ENCODE peak calls at places on chromosome 7, in six cellular contexts. One of them, this sample, is unnamed.

GRCh38 chr7:140003913-140004382 is 58.8 kb downstream of the PARP12 start:
- DNase-seq in endothelial cell: peak
- DNase-seq in NCI-H460: peak
- DNase-seq in RWPE2: no peak
- DNase-seq in right lobe of liver: no peak
- DNase-seq in stimulated activated CD4-positive, alpha-beta T cell treated with anti-CD3 and anti-CD28 coated beads, Interleukin-1b, Interleukin-23, amount 100 ng/mL, for 48 hours: peak
- DNase-seq in this sample: peak

GRCh38 chr7:17521437-17521836 is 223.0 kb downstream of the AHR start:
- DNase-seq in stimulated activated CD4-positive, alpha-beta T cell treated with anti-CD3 and anti-CD28 coated beads, Interleukin-1b, Interleukin-23, amount 100 ng/mL, for 48 hours: no peak
- DNase-seq in NCI-H460: no peak
- DNase-seq in right lobe of liver: no peak
- DNase-seq in endothelial cell: no peak
- DNase-seq in RWPE2: no peak
- DNase-seq in this sample: peak

GRCh38 chr7:159158888-159159405 is 14.3 kb upstream of the VIPR2 start:
- DNase-seq in stimulated activated CD4-positive, alpha-beta T cell treated with anti-CD3 and anti-CD28 coated beads, Interleukin-1b, Interleukin-23, amount 100 ng/mL, for 48 hours: no peak
- DNase-seq in RWPE2: no peak
- DNase-seq in endothelial cell: no peak
- DNase-seq in right lobe of liver: no peak
- DNase-seq in NCI-H460: no peak
- DNase-seq in this sample: no peak

GRCh38 chr7:70082026-70082655 is 483.9 kb downstream of the AUTS2 start:
- DNase-seq in right lobe of liver: no peak
- DNase-seq in NCI-H460: no peak
- DNase-seq in stimulated activated CD4-positive, alpha-beta T cell treated with anti-CD3 and anti-CD28 coated beads, Interleukin-1b, Interleukin-23, amount 100 ng/mL, for 48 hours: no peak
- DNase-seq in RWPE2: no peak
- DNase-seq in endothelial cell: no peak
- DNase-seq in this sample: no peak

GRCh38 chr7:10483671-10484070 is 490.0 kb upstream of the PHF14 start:
- DNase-seq in right lobe of liver: no peak
- DNase-seq in stimulated activated CD4-positive, alpha-beta T cell treated with anti-CD3 and anti-CD28 coated beads, Interleukin-1b, Interleukin-23, amount 100 ng/mL, for 48 hours: no peak
- DNase-seq in RWPE2: no peak
- DNase-seq in NCI-H460: no peak
- DNase-seq in endothelial cell: no peak
- DNase-seq in this sample: peak

GRCh38 chr7:159272739-159273138 is 128.1 kb upstream of the VIPR2 start:
- DNase-seq in right lobe of liver: no peak
- DNase-seq in endothelial cell: no peak
- DNase-seq in NCI-H460: no peak
- DNase-seq in RWPE2: no peak
- DNase-seq in stimulated activated CD4-positive, alpha-beta T cell treated with anti-CD3 and anti-CD28 coated beads, Interleukin-1b, Interleukin-23, amount 100 ng/mL, for 48 hours: no peak
- DNase-seq in this sample: no peak

GRCh38 chr7:31236868-31237267 is 103.7 kb downstream of the NEUROD6 start:
- DNase-seq in right lobe of liver: no peak
- DNase-seq in NCI-H460: no peak
- DNase-seq in endothelial cell: no peak
- DNase-seq in stimulated activated CD4-positive, alpha-beta T cell treated with anti-CD3 and anti-CD28 coated beads, Interleukin-1b, Interleukin-23, amount 100 ng/mL, for 48 hours: no peak
- DNase-seq in RWPE2: no peak
- DNase-seq in this sample: no peak

GRCh38 chr7:42492895-42493294 is 255.9 kb upstream of the GLI3 start:
- DNase-seq in endothelial cell: no peak
- DNase-seq in NCI-H460: no peak
- DNase-seq in stimulated activated CD4-positive, alpha-beta T cell treated with anti-CD3 and anti-CD28 coated beads, Interleukin-1b, Interleukin-23, amount 100 ng/mL, for 48 hours: no peak
- DNase-seq in RWPE2: no peak
- DNase-seq in right lobe of liver: no peak
- DNase-seq in this sample: no peak

GRCh38 chr7:84364708-84365107 is 170.1 kb upstream of the SEMA3A start:
- DNase-seq in RWPE2: no peak
- DNase-seq in stimulated activated CD4-positive, alpha-beta T cell treated with anti-CD3 and anti-CD28 coated beads, Interleukin-1b, Interleukin-23, amount 100 ng/mL, for 48 hours: no peak
- DNase-seq in right lobe of liver: no peak
- DNase-seq in NCI-H460: no peak
- DNase-seq in endothelial cell: no peak
- DNase-seq in this sample: peak

GRCh38 chr7:150368884-150369739 is 490 bp downstream of the REPIN1 start:
- DNase-seq in RWPE2: no peak
- DNase-seq in NCI-H460: peak
- DNase-seq in right lobe of liver: peak
- DNase-seq in stimulated activated CD4-positive, alpha-beta T cell treated with anti-CD3 and anti-CD28 coated beads, Interleukin-1b, Interleukin-23, amount 100 ng/mL, for 48 hours: peak
- DNase-seq in endothelial cell: peak
- DNase-seq in this sample: peak

GRCh38 chr7:71770269-71770907 is 638.4 kb downstream of the GALNT17 start:
- DNase-seq in RWPE2: no peak
- DNase-seq in right lobe of liver: no peak
- DNase-seq in endothelial cell: no peak
- DNase-seq in stimulated activated CD4-positive, alpha-beta T cell treated with anti-CD3 and anti-CD28 coated beads, Interleukin-1b, Interleukin-23, amount 100 ng/mL, for 48 hours: no peak
- DNase-seq in NCI-H460: no peak
- DNase-seq in this sample: no peak

GRCh38 chr7:140696024-140696678 is 357 bp upstream of the NDUFB2 start:
- DNase-seq in right lobe of liver: peak
- DNase-seq in endothelial cell: peak
- DNase-seq in NCI-H460: peak
- DNase-seq in RWPE2: peak
- DNase-seq in stimulated activated CD4-positive, alpha-beta T cell treated with anti-CD3 and anti-CD28 coated beads, Interleukin-1b, Interleukin-23, amount 100 ng/mL, for 48 hours: peak
- DNase-seq in this sample: peak

GRCh38 chr7:23191022-23191421 is 9.2 kb downstream of the NUP42 start:
- DNase-seq in right lobe of liver: no peak
- DNase-seq in RWPE2: no peak
- DNase-seq in NCI-H460: no peak
- DNase-seq in endothelial cell: no peak
- DNase-seq in stimulated activated CD4-positive, alpha-beta T cell treated with anti-CD3 and anti-CD28 coated beads, Interleukin-1b, Interleukin-23, amount 100 ng/mL, for 48 hours: no peak
- DNase-seq in this sample: no peak

GRCh38 chr7:49324707-49325106 is 400.4 kb downstream of the CDC14C start:
- DNase-seq in right lobe of liver: no peak
- DNase-seq in RWPE2: no peak
- DNase-seq in NCI-H460: no peak
- DNase-seq in stimulated activated CD4-positive, alpha-beta T cell treated with anti-CD3 and anti-CD28 coated beads, Interleukin-1b, Interleukin-23, amount 100 ng/mL, for 48 hours: no peak
- DNase-seq in endothelial cell: no peak
- DNase-seq in this sample: no peak

GRCh38 chr7:68238204-68238805 is 1241.7 kb downstream of the TYW1 start:
- DNase-seq in NCI-H460: no peak
- DNase-seq in right lobe of liver: no peak
- DNase-seq in endothelial cell: no peak
- DNase-seq in stimulated activated CD4-positive, alpha-beta T cell treated with anti-CD3 and anti-CD28 coated beads, Interleukin-1b, Interleukin-23, amount 100 ng/mL, for 48 hours: no peak
- DNase-seq in RWPE2: no peak
- DNase-seq in this sample: no peak

GRCh38 chr7:129522088-129522970 is 20.0 kb downstream of the SMKR1 start:
- DNase-seq in stimulated activated CD4-positive, alpha-beta T cell treated with anti-CD3 and anti-CD28 coated beads, Interleukin-1b, Interleukin-23, amount 100 ng/mL, for 48 hours: no peak
- DNase-seq in NCI-H460: no peak
- DNase-seq in endothelial cell: peak
- DNase-seq in RWPE2: no peak
- DNase-seq in right lobe of liver: no peak
- DNase-seq in this sample: no peak

GRCh38 chr7:94393251-94393758 is 1.4 kb upstream of the COL1A2 start:
- DNase-seq in right lobe of liver: no peak
- DNase-seq in stimulated activated CD4-positive, alpha-beta T cell treated with anti-CD3 and anti-CD28 coated beads, Interleukin-1b, Interleukin-23, amount 100 ng/mL, for 48 hours: no peak
- DNase-seq in NCI-H460: no peak
- DNase-seq in endothelial cell: no peak
- DNase-seq in RWPE2: no peak
- DNase-seq in this sample: no peak

GRCh38 chr7:6443372-6443941 is 4.3 kb downstream of the DAGLB start:
- DNase-seq in endothelial cell: no peak
- DNase-seq in stimulated activated CD4-positive, alpha-beta T cell treated with anti-CD3 and anti-CD28 coated beads, Interleukin-1b, Interleukin-23, amount 100 ng/mL, for 48 hours: no peak
- DNase-seq in NCI-H460: peak
- DNase-seq in right lobe of liver: no peak
- DNase-seq in RWPE2: no peak
- DNase-seq in this sample: peak

GRCh38 chr7:105009667-105010537 is 4.1 kb upstream of the KMT2E start:
- DNase-seq in stimulated activated CD4-positive, alpha-beta T cell treated with anti-CD3 and anti-CD28 coated beads, Interleukin-1b, Interleukin-23, amount 100 ng/mL, for 48 hours: no peak
- DNase-seq in right lobe of liver: no peak
- DNase-seq in NCI-H460: no peak
- DNase-seq in RWPE2: no peak
- DNase-seq in endothelial cell: no peak
- DNase-seq in this sample: no peak

GRCh38 chr7:127654404-127655392 is 2.7 kb downstream of the SND1 start:
- DNase-seq in endothelial cell: no peak
- DNase-seq in stimulated activated CD4-positive, alpha-beta T cell treated with anti-CD3 and anti-CD28 coated beads, Interleukin-1b, Interleukin-23, amount 100 ng/mL, for 48 hours: no peak
- DNase-seq in NCI-H460: no peak
- DNase-seq in RWPE2: no peak
- DNase-seq in right lobe of liver: no peak
- DNase-seq in this sample: no peak

GRCh38 chr7:141573511-141573910 is 22.3 kb downstream of the AGK start:
- DNase-seq in stimulated activated CD4-positive, alpha-beta T cell treated with anti-CD3 and anti-CD28 coated beads, Interleukin-1b, Interleukin-23, amount 100 ng/mL, for 48 hours: no peak
- DNase-seq in NCI-H460: no peak
- DNase-seq in endothelial cell: no peak
- DNase-seq in RWPE2: no peak
- DNase-seq in right lobe of liver: no peak
- DNase-seq in this sample: no peak

GRCh38 chr7:70710011-70710480 is 421.9 kb upstream of the GALNT17 start:
- DNase-seq in right lobe of liver: no peak
- DNase-seq in endothelial cell: no peak
- DNase-seq in RWPE2: no peak
- DNase-seq in NCI-H460: no peak
- DNase-seq in stimulated activated CD4-positive, alpha-beta T cell treated with anti-CD3 and anti-CD28 coated beads, Interleukin-1b, Interleukin-23, amount 100 ng/mL, for 48 hours: no peak
- DNase-seq in this sample: peak

GRCh38 chr7:159227433-159227832 is 82.8 kb upstream of the VIPR2 start:
- DNase-seq in right lobe of liver: no peak
- DNase-seq in NCI-H460: no peak
- DNase-seq in endothelial cell: no peak
- DNase-seq in stimulated activated CD4-positive, alpha-beta T cell treated with anti-CD3 and anti-CD28 coated beads, Interleukin-1b, Interleukin-23, amount 100 ng/mL, for 48 hours: no peak
- DNase-seq in RWPE2: no peak
- DNase-seq in this sample: no peak

GRCh38 chr7:90709501-90710465 is 113.7 kb downstream of the CDK14 start:
- DNase-seq in endothelial cell: no peak
- DNase-seq in right lobe of liver: no peak
- DNase-seq in stimulated activated CD4-positive, alpha-beta T cell treated with anti-CD3 and anti-CD28 coated beads, Interleukin-1b, Interleukin-23, amount 100 ng/mL, for 48 hours: no peak
- DNase-seq in NCI-H460: no peak
- DNase-seq in RWPE2: no peak
- DNase-seq in this sample: peak

GRCh38 chr7:100127866-100128601 is 1.3 kb downstream of the MBLAC1 start:
- DNase-seq in endothelial cell: peak
- DNase-seq in RWPE2: no peak
- DNase-seq in right lobe of liver: no peak
- DNase-seq in stimulated activated CD4-positive, alpha-beta T cell treated with anti-CD3 and anti-CD28 coated beads, Interleukin-1b, Interleukin-23, amount 100 ng/mL, for 48 hours: no peak
- DNase-seq in NCI-H460: no peak
- DNase-seq in this sample: no peak

GRCh38 chr7:73891178-73891885 is 30.4 kb downstream of the TMEM270 start:
- DNase-seq in NCI-H460: no peak
- DNase-seq in right lobe of liver: no peak
- DNase-seq in endothelial cell: no peak
- DNase-seq in RWPE2: no peak
- DNase-seq in stimulated activated CD4-positive, alpha-beta T cell treated with anti-CD3 and anti-CD28 coated beads, Interleukin-1b, Interleukin-23, amount 100 ng/mL, for 48 hours: no peak
- DNase-seq in this sample: peak

GRCh38 chr7:35705932-35706461 is 11.1 kb upstream of the HERPUD2 start:
- DNase-seq in endothelial cell: no peak
- DNase-seq in right lobe of liver: no peak
- DNase-seq in stimulated activated CD4-positive, alpha-beta T cell treated with anti-CD3 and anti-CD28 coated beads, Interleukin-1b, Interleukin-23, amount 100 ng/mL, for 48 hours: no peak
- DNase-seq in RWPE2: no peak
- DNase-seq in NCI-H460: no peak
- DNase-seq in this sample: no peak

GRCh38 chr7:114413741-114414140 is 874 bp upstream of the FOXP2 start:
- DNase-seq in endothelial cell: no peak
- DNase-seq in stimulated activated CD4-positive, alpha-beta T cell treated with anti-CD3 and anti-CD28 coated beads, Interleukin-1b, Interleukin-23, amount 100 ng/mL, for 48 hours: no peak
- DNase-seq in RWPE2: no peak
- DNase-seq in NCI-H460: no peak
- DNase-seq in right lobe of liver: no peak
- DNase-seq in this sample: peak

GRCh38 chr7:115368998-115369397 is 447.1 kb downstream of the MDFIC start:
- DNase-seq in RWPE2: no peak
- DNase-seq in endothelial cell: no peak
- DNase-seq in NCI-H460: no peak
- DNase-seq in stimulated activated CD4-positive, alpha-beta T cell treated with anti-CD3 and anti-CD28 coated beads, Interleukin-1b, Interleukin-23, amount 100 ng/mL, for 48 hours: no peak
- DNase-seq in right lobe of liver: no peak
- DNase-seq in this sample: no peak

GRCh38 chr7:43071604-43072003 is 40.8 kb upstream of the HECW1 start:
- DNase-seq in stimulated activated CD4-positive, alpha-beta T cell treated with anti-CD3 and anti-CD28 coated beads, Interleukin-1b, Interleukin-23, amount 100 ng/mL, for 48 hours: peak
- DNase-seq in RWPE2: no peak
- DNase-seq in NCI-H460: peak
- DNase-seq in endothelial cell: peak
- DNase-seq in right lobe of liver: no peak
- DNase-seq in this sample: no peak

GRCh38 chr7:3673524-3673923 is 372.5 kb downstream of the SDK1 start:
- DNase-seq in RWPE2: no peak
- DNase-seq in stimulated activated CD4-positive, alpha-beta T cell treated with anti-CD3 and anti-CD28 coated beads, Interleukin-1b, Interleukin-23, amount 100 ng/mL, for 48 hours: peak
- DNase-seq in right lobe of liver: no peak
- DNase-seq in endothelial cell: peak
- DNase-seq in NCI-H460: peak
- DNase-seq in this sample: peak

GRCh38 chr7:4683884-4684565 is 1.9 kb downstream of the FOXK1 start:
- DNase-seq in stimulated activated CD4-positive, alpha-beta T cell treated with anti-CD3 and anti-CD28 coated beads, Interleukin-1b, Interleukin-23, amount 100 ng/mL, for 48 hours: peak
- DNase-seq in right lobe of liver: peak
- DNase-seq in NCI-H460: no peak
- DNase-seq in endothelial cell: no peak
- DNase-seq in RWPE2: peak
- DNase-seq in this sample: peak